ENCODE peak calls at places on chromosomes 1 and 21, in four cellular contexts. J is AG10803, W is GM10248, Z is skeletal muscle cell. E is an unnamed sample.
A peak's percentile ranks its signal among the peaks of the same experiment; 100 is the strongest.

GRCh38 chr21:44085491-44086321 is 21.5 kb upstream of the PWP2 start:
- DNase-seq in J (no peak), W (no peak), Z (no peak), E (no peak)

GRCh38 chr1:240126821-240127220 is 35.1 kb downstream of the FMN2 start:
- DNase-seq in J (no peak), W (no peak), Z (no peak), E (no peak)

GRCh38 chr1:6799499-6799898 is 14.2 kb downstream of the CAMTA1 start:
- DNase-seq in J (no peak), W (no peak), Z (no peak), E (no peak)

GRCh38 chr1:110243581-110243980 is 33.5 kb downstream of the KCNC4 start:
- DNase-seq in J (no peak), W (peak; percentile 49), Z (no peak), E (no peak)

GRCh38 chr1:225250432-225250831 is 177.4 kb downstream of the LBR start:
- DNase-seq in J (no peak), W (peak; percentile 15), Z (no peak), E (no peak)

GRCh38 chr21:42311816-42312625 is 3.2 kb downstream of the TFF3 start:
- DNase-seq in J (no peak), W (no peak), Z (no peak), E (no peak)

GRCh38 chr1:229111703-229112319 is 159.1 kb upstream of the RAB4A start:
- DNase-seq in J (no peak), W (no peak), Z (no peak), E (no peak)

GRCh38 chr1:22845536-22845935 is 127.1 kb downstream of the LACTBL1 start:
- DNase-seq in J (no peak), W (no peak), Z (no peak), E (no peak)

GRCh38 chr1:36924282-36924791 is 110.0 kb downstream of the GRIK3 start:
- DNase-seq in J (peak; percentile 10), W (peak; percentile 56), Z (peak; percentile 3), E (no peak)

GRCh38 chr1:91781371-91781825 is 104.6 kb downstream of the TGFBR3 start:
- DNase-seq in J (peak; percentile 83), W (no peak), Z (peak; percentile 93), E (peak; percentile 73)

GRCh38 chr1:110339427-110340206 is 440 bp downstream of the RBM15 start:
- DNase-seq in J (peak; percentile 42), W (peak; percentile 62), Z (no peak), E (no peak)

GRCh38 chr1:15214507-15214906 is 32.5 kb upstream of the FHAD1 start:
- DNase-seq in J (peak; percentile 66), W (no peak), Z (no peak), E (no peak)

GRCh38 chr1:233844275-233844674 is 60.2 kb upstream of the SLC35F3 start:
- DNase-seq in J (no peak), W (no peak), Z (no peak), E (no peak)

GRCh38 chr1:154556422-154556821 is 2.0 kb downstream of the UBE2Q1 start:
- DNase-seq in J (peak; percentile 57), W (no peak), Z (no peak), E (no peak)

GRCh38 chr21:36647279-36648093 is 51.4 kb upstream of the SIM2 start:
- DNase-seq in J (no peak), W (no peak), Z (peak; percentile 36), E (peak; percentile 17)

GRCh38 chr1:240245629-240246020 is 153.9 kb downstream of the FMN2 start:
- DNase-seq in J (peak; percentile 54), W (no peak), Z (no peak), E (no peak)

GRCh38 chr1:226643701-226644540 is 95.2 kb downstream of the ITPKB start:
- DNase-seq in J (no peak), W (peak; percentile 82), Z (no peak), E (no peak)

GRCh38 chr1:183278736-183279591 is 92.9 kb downstream of the LAMC2 start:
- DNase-seq in J (peak; percentile 91), W (no peak), Z (no peak), E (no peak)

GRCh38 chr1:7470904-7471638 is 300.0 kb upstream of the VAMP3 start:
- DNase-seq in J (peak; percentile 98), W (no peak), Z (peak; percentile 97), E (peak; percentile 67)

GRCh38 chr1:65979145-65979544 is 186.4 kb downstream of the PDE4B start:
- DNase-seq in J (no peak), W (no peak), Z (no peak), E (no peak)

GRCh38 chr1:29677028-29678024 is 441.0 kb downstream of the PTPRU start:
- DNase-seq in J (peak; percentile 15), W (no peak), Z (no peak), E (no peak)

GRCh38 chr1:109782927-109783326 is 19.2 kb upstream of the EPS8L3 start:
- DNase-seq in J (no peak), W (no peak), Z (no peak), E (no peak)

GRCh38 chr1:235500971-235501540 is 3.2 kb downstream of the B3GALNT2 start:
- DNase-seq in J (no peak), W (no peak), Z (no peak), E (no peak)

GRCh38 chr1:212132040-212132439 is 96.5 kb downstream of the DTL start:
- DNase-seq in J (no peak), W (no peak), Z (no peak), E (no peak)

GRCh38 chr21:25589905-25590304 is 17.4 kb downstream of the MRPL39 start:
- DNase-seq in J (no peak), W (no peak), Z (no peak), E (no peak)

E was measured in pulmonary artery endothelial cell.